ENCODE peak calls at places on chromosomes 3 and 15, in five cellular contexts. P is HCT116, L is neural progenitor cell, H is PC-3, Z is GM23338. I is an unnamed sample.

GRCh38 chr15:35309886-35310285 is 224.8 kb upstream of the NANOGP8 start:
- DNase-seq in P (no peak), L (no peak), H (no peak), Z (no peak), I (peak)

GRCh38 chr15:78925076-78925624 is 19.7 kb downstream of the CTSH start:
- DNase-seq in P (no peak), L (no peak), H (no peak), Z (no peak), I (no peak)

GRCh38 chr3:88150771-88151170 is 1.0 kb downstream of the C3orf38 start:
- DNase-seq in P (no peak), L (no peak), H (no peak), Z (no peak), I (no peak)

GRCh38 chr15:60407406-60407805 is 9.6 kb upstream of the ANXA2 start:
- DNase-seq in P (no peak), L (no peak), H (peak), Z (no peak), I (peak)

GRCh38 chr3:124791142-124791541 is 60.9 kb downstream of the UMPS start:
- DNase-seq in P (no peak), L (no peak), H (no peak), Z (no peak), I (peak)

GRCh38 chr3:63687569-63688233 is 35.2 kb downstream of the SNTN start:
- DNase-seq in P (no peak), L (peak), H (no peak), Z (no peak), I (peak)

GRCh38 chr3:127457746-127458145 is 132.8 kb downstream of the TPRA1 start:
- DNase-seq in P (no peak), L (no peak), H (no peak), Z (no peak), I (no peak)

GRCh38 chr15:73781038-73781925 is 28.1 kb upstream of the INSYN1 start:
- DNase-seq in P (no peak), L (no peak), H (peak), Z (peak), I (peak)

DNA sequence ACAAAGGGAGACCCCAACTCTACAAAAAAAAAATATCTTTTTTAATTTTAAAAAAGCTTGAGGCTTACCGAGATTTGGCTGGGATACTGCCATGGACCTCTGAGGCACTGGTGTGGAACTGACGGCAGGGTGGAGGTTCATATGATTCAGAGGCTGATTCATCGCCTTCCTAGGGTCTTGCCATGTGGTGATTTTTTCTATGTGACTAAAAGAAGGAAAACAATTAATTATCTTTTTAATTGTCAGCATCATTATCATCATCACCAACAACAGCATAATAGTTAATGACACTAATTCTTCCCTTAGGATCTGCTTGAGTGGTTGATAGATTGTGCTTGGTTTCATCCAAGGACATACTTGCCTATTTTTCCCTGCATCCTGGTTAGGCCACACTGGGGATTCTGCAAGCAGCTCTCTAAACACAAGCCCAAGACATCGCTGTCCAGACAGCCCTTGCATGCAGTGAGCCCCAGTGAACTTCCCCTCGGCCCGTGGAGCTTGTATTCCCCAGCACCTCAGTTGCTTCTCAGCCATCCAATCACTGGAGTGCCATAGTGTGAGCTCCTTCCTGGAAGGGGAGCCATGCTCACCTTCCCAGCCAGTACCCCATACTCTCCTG is 84.9 kb downstream of the WWTR1 start:
- DNase-seq in P (no peak), L (no peak), H (peak), Z (no peak), I (peak)
- TF ChIP-seq EZH2 in P (no peak), L (no peak), H (no peak), Z (no peak), I (no peak)

DNA sequence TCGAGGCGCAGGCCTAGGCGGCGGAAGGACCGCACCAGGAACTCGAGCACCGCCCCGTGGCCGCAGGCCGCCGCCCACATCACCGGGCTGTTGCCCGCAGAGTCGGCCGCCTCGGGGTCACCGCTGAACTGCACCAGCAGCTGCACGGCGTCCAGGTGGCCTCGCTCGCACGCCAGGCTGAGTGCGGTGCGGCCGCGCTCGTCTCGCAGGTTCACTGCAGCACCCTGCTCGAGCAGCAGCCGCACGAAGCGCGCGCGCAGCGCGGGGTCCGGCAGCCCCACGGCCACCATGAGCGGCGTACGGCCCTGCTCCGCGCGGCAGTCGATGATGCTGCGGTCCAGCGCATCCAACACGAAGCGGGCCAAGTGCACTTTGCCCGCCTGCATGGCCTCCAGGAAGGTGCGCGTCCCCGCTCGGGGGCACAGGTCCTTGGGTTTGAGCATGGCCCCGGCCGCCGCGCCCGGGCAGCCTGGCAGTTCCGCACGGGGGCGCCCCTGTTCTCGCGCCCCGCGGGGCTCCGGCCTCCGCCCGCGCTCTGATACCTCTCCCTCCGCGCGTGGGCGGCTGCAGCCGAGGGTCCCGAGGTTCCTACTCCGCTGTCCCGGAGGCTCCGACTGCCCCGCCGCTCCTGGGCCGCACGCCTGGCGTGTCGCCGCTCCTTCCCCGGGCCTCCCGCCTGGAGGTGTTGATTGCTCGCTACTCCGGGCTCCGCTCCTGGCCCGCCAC is 557 bp downstream of the ANKRD63 start:
- DNase-seq in P (no peak), L (peak), H (peak), Z (peak), I (peak)
- TF ChIP-seq EZH2 in P (no peak), L (no peak), H (no peak), Z (peak), I (peak)

DNA sequence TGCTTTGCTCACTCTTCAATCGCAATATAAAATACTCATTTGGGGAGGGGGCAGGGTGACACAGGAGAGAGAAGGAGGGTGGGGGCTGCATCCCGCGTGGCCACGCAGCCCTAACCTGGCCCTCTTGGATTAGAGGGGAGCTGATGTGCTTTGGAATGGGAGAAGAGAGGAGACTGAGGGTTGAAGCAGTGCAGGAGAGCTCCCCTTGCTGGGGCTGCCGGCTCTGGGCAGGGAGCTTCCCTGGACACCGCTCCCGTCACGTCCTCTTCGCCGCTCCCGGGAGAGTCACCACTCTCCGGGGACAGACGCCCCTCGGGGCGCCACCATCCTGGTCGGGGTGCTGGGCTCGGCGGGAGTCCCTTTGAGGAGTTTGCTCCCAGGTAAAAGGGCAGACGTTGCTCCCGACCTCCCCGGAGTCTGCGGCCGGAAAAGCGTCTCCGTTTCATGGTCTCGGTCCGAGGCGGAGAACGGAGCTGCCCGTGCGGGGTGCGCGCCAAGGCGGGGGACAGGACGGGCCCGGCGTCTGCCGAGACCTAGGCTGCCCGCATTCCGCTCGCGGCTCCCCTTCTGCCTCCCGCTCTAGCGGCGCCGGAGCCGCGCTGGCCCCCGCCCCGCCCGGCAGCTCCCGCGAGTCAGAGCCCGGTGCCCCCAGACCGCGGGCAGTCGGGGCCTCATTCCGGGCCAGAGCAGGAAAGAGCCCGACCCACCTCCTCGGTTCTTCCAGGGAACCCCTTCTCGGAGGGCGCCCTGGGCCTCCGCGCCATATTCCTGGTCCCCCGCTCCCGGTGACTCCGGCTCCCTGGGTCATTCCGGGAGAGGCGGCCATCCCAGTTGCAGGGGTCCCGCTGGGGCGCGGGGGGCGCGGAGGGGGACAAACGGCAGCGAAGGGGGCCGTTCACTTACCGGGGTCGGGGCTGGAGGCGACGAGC is 603 bp downstream of the SLC7A14 start:
- DNase-seq in P (no peak), L (peak), H (no peak), Z (peak), I (no peak)
- TF ChIP-seq EZH2 in P (no peak), L (peak), H (no peak), Z (peak), I (peak)

GRCh38 chr15:65355173-65355982 is 22.4 kb downstream of the IGDCC3 start:
- DNase-seq in P (no peak), L (peak), H (no peak), Z (peak), I (no peak)

GRCh38 chr15:65349338-65349737 is 28.5 kb downstream of the IGDCC3 start:
- DNase-seq in P (no peak), L (no peak), H (no peak), Z (no peak), I (no peak)

GRCh38 chr15:65355983-65356353 is 21.8 kb downstream of the IGDCC3 start:
- DNase-seq in P (no peak), L (peak), H (no peak), Z (no peak), I (no peak)

DNA sequence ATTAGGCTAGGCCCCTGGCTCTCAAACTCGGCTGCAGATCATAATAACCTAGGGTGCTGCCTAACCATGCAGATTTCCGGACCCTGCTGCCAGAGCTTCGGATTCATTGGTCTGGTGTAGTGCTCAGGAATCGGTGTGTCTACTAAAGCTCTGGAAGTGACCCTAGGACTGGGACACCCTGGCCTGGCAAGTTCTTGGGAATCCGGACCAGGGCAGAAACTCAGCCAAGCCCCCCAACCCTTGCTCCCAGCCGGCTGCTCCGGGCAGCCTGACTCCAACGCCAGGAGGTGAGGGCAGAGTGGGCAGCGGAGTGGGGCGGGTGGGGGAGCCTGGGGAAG is 23.0 kb downstream of the IGDCC3 start:
- DNase-seq in P (no peak), L (no peak), H (no peak), Z (no peak), I (no peak)
- TF ChIP-seq EZH2 in P (no peak), L (no peak), H (no peak), Z (no peak), I (peak)

DNA sequence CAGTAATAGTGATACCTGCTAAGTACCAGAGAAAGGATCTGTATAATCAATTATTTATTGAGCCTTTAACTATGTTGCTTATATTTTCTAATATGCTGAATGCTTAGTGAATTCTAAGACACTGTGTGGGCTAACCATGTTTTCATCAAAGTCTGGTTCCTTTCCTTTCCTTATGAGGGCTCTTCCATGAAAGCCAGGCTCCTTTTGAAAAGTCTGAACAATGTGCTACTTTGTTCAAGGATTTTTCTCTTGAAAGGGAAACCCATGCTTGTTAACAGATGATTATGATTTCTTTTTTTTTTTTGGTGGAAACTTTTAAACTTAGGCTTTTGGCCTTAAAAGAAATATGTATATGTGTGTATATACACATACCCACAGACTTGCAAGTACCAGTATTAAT is 17.0 kb downstream of the YEATS2 start:
- DNase-seq in P (no peak), L (no peak), H (no peak), Z (no peak), I (no peak)
- TF ChIP-seq EZH2 in P (no peak), L (no peak), H (no peak), Z (no peak), I (no peak)

I was measured in fibroblast of lung.